ENCODE peak calls at places on chromosomes 12 and 14, in four cellular contexts. One of them, this sample, is unnamed.
A peak's percentile ranks its signal among the peaks of the same experiment; 100 is the strongest.

GRCh38 chr14:74962493-74962892 is 7.1 kb upstream of the PGF start:
- DNase-seq in breast epithelium: no peak
- DNase-seq in memory B cell: no peak
- DNase-seq in hepatic stellate cell: no peak
- DNase-seq in this sample: no peak

GRCh38 chr12:98385636-98386035 is 129.8 kb upstream of the TMPO start:
- DNase-seq in memory B cell: no peak
- DNase-seq in breast epithelium: no peak
- DNase-seq in hepatic stellate cell: no peak
- DNase-seq in this sample: no peak

GRCh38 chr14:94011795-94012194 is 14.3 kb upstream of the OTUB2 start:
- DNase-seq in memory B cell: no peak
- DNase-seq in breast epithelium: no peak
- DNase-seq in hepatic stellate cell: peak; percentile 55
- DNase-seq in this sample: no peak

GRCh38 chr12:39587247-39587646 is 32.4 kb downstream of the ABCD2 start:
- DNase-seq in memory B cell: no peak
- DNase-seq in breast epithelium: no peak
- DNase-seq in hepatic stellate cell: no peak
- DNase-seq in this sample: no peak

GRCh38 chr14:93537962-93538361 is 107.2 kb downstream of the UNC79 start:
- DNase-seq in breast epithelium: no peak
- DNase-seq in hepatic stellate cell: no peak
- DNase-seq in memory B cell: no peak
- DNase-seq in this sample: no peak

GRCh38 chr12:20523658-20524057 is 155.3 kb downstream of the PDE3A start:
- DNase-seq in hepatic stellate cell: peak; percentile 35
- DNase-seq in breast epithelium: no peak
- DNase-seq in memory B cell: no peak
- DNase-seq in this sample: no peak

GRCh38 chr12:115351513-115352077 is 667.6 kb upstream of the TBX3 start:
- DNase-seq in breast epithelium: no peak
- DNase-seq in hepatic stellate cell: no peak
- DNase-seq in memory B cell: no peak
- DNase-seq in this sample: no peak

GRCh38 chr12:88451254-88451653 is 129.0 kb downstream of the KITLG start:
- DNase-seq in hepatic stellate cell: no peak
- DNase-seq in breast epithelium: no peak
- DNase-seq in memory B cell: no peak
- DNase-seq in this sample: no peak

This sample was measured in amniotic stem cell.